ENCODE peak calls at places on chromosomes 11 and 22, in six cellular contexts. L is K562, R is H1, P is HepG2, A is GM12878, I is GM12892. M is an unnamed sample.

GRCh38 chr11:32178692-32179091 is 87.8 kb downstream of the RCN1 start:
- DNase-seq in L (no peak), R (no peak), P (no peak), A (no peak), I (no peak), M (no peak)

GRCh38 chr11:124867700-124868099 is 2.5 kb downstream of the ROBO3 start:
- DNase-seq in L (peak), R (no peak), P (peak), A (no peak), I (no peak), M (peak)

GRCh38 chr22:21685164-21685513 is 19.3 kb downstream of the PPIL2 start:
- DNase-seq in L (no peak), R (no peak), P (no peak), A (no peak), I (no peak), M (no peak)

GRCh38 chr11:64113462-64113780 is 52.5 kb downstream of the MACROD1 start:
- DNase-seq in L (no peak), R (no peak), P (no peak), A (no peak), I (no peak), M (no peak)

GRCh38 chr11:119751281-119752060 is 22.5 kb upstream of the NECTIN1 start:
- DNase-seq in L (no peak), R (no peak), P (no peak), A (peak), I (no peak), M (peak)

GRCh38 chr22:38505595-38506117 is 455 bp downstream of the DDX17 start:
- DNase-seq in L (peak), R (no peak), P (no peak), A (no peak), I (peak), M (peak)

GRCh38 chr11:82867495-82868082 is 32.6 kb downstream of the PRCP start:
- DNase-seq in L (peak), R (peak), P (peak), A (peak), I (no peak), M (peak)

GRCh38 chr22:26901228-26901816 is 243.9 kb downstream of the MIAT start:
- DNase-seq in L (no peak), R (no peak), P (no peak), A (no peak), I (no peak), M (no peak)

GRCh38 chr22:50544746-50545253 is 899 bp upstream of the KLHDC7B start:
- DNase-seq in L (no peak), R (no peak), P (no peak), A (no peak), I (no peak), M (no peak)

GRCh38 chr22:38531251-38531956 is 25.3 kb upstream of the DDX17 start:
- DNase-seq in L (no peak), R (no peak), P (no peak), A (no peak), I (no peak), M (no peak)

GRCh38 chr11:18394928-18395734 is 768 bp downstream of the LDHA start:
- DNase-seq in L (peak), R (no peak), P (no peak), A (no peak), I (no peak), M (no peak)

GRCh38 chr11:66343176-66343575 is 1.7 kb downstream of the BRMS1 start:
- DNase-seq in L (no peak), R (no peak), P (no peak), A (no peak), I (no peak), M (no peak)

GRCh38 chr11:105027671-105028070 is 4.7 kb upstream of the CASP5 start:
- DNase-seq in L (no peak), R (no peak), P (no peak), A (no peak), I (no peak), M (no peak)

GRCh38 chr11:17528181-17528691 is 16.0 kb downstream of the USH1C start:
- DNase-seq in L (peak), R (no peak), P (peak), A (no peak), I (peak), M (peak)

GRCh38 chr11:135002236-135002635 is 590.2 kb upstream of the B3GAT1 start:
- DNase-seq in L (no peak), R (no peak), P (no peak), A (no peak), I (no peak), M (no peak)

GRCh38 chr11:44192015-44192380 is 96.5 kb downstream of the EXT2 start:
- DNase-seq in L (no peak), R (no peak), P (no peak), A (no peak), I (no peak), M (no peak)

GRCh38 chr22:16827506-16827905 is 2.3 kb upstream of the XKR3 start:
- DNase-seq in L (no peak), R (no peak), P (no peak), A (no peak), I (no peak), M (no peak)

GRCh38 chr22:21014202-21015050 is 539 bp upstream of the P2RX6 start:
- DNase-seq in L (peak), R (peak), P (peak), A (peak), I (peak), M (peak)

GRCh38 chr11:77180346-77180745 is 52.3 kb downstream of the MYO7A start:
- DNase-seq in L (no peak), R (no peak), P (no peak), A (no peak), I (no peak), M (no peak)

GRCh38 chr22:28369849-28370248 is 309.8 kb downstream of the TTC28 start:
- DNase-seq in L (peak), R (no peak), P (no peak), A (no peak), I (no peak), M (no peak)

DNA sequence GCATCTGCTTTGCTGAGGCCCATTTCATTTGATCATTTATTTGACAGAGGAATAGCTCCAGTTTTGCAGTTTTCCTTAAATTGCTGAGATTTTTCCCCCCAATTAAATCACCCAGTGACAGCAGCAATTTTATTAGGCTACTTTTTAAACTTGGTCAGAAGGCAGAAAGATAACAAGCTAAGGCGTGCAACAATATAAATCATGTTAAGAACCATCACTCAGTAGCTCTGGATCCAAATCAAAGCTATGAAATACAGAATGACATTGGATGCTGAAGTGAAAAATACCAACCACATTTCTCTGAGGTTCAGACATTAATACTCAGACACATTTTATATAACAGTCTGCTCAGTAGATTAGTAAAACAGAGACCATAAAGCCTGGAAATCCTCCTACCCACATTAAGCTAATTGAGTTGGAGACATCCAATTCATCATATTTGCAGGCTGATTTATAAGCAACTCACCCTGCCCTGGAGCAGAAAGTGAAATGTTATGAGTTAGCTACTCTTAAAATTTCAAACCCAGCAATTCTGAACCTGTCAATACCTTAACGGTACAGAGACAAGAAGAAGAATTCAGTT is 1108.5 kb downstream of the DLG2 start:
- DNase-seq in L (no peak), R (no peak), P (no peak), A (no peak), I (no peak), M (no peak)
- TF ChIP-seq TAF1 in L (no peak), R (no peak), P (no peak), A (no peak), I (no peak), M (no peak)

GRCh38 chr11:69302447-69302846 is 8.5 kb downstream of the MYEOV start:
- DNase-seq in L (no peak), R (no peak), P (no peak), A (no peak), I (no peak), M (no peak)

GRCh38 chr11:69300124-69301032 is 6.4 kb downstream of the MYEOV start:
- DNase-seq in L (peak), R (no peak), P (no peak), A (no peak), I (no peak), M (no peak)

GRCh38 chr11:69301033-69301490 is 7.1 kb downstream of the MYEOV start:
- DNase-seq in L (no peak), R (no peak), P (no peak), A (no peak), I (no peak), M (no peak)

GRCh38 chr11:69303427-69303826 is 9.5 kb downstream of the MYEOV start:
- DNase-seq in L (no peak), R (no peak), P (no peak), A (no peak), I (no peak), M (no peak)

GRCh38 chr11:69301491-69302401 is 7.8 kb downstream of the MYEOV start:
- DNase-seq in L (peak), R (no peak), P (peak), A (no peak), I (no peak), M (no peak)
- TF ChIP-seq POLR2A in L (no peak), R (no peak), P (no peak), A (no peak), I (no peak), M (no peak)

GRCh38 chr22:30262112-30262511 is 4.5 kb downstream of the OSM start:
- DNase-seq in L (no peak), R (no peak), P (no peak), A (no peak), I (no peak), M (no peak)
- TF ChIP-seq POLR2AphosphoS5 in L (no peak), R (no peak), P (no peak), A (no peak), I (no peak), M (no peak)

DNA sequence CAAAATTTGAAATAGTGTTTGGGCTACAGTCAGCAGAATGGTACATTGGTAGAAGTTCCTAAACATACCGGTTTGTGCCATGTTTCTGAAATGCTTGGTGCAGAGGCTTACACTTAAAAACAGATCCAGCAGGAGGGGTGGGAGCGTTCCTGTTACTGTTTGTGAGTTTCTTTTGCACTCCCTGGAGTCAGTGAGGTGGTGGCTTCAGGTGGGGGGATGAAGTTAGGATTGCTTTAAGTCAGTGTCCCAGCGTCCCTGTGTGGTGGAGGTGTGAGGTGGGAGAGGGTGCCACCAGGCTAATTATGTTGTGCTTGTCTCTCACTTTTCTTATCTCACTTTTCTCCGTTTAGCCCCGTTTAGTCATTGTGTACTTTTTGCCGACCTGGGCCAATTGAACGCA is 9.7 kb downstream of the TNRC6B start:
- DNase-seq in L (peak), R (no peak), P (no peak), A (no peak), I (no peak), M (no peak)
- TF ChIP-seq TAF1 in L (no peak), R (no peak), P (no peak), A (no peak), I (no peak), M (no peak)

DNA sequence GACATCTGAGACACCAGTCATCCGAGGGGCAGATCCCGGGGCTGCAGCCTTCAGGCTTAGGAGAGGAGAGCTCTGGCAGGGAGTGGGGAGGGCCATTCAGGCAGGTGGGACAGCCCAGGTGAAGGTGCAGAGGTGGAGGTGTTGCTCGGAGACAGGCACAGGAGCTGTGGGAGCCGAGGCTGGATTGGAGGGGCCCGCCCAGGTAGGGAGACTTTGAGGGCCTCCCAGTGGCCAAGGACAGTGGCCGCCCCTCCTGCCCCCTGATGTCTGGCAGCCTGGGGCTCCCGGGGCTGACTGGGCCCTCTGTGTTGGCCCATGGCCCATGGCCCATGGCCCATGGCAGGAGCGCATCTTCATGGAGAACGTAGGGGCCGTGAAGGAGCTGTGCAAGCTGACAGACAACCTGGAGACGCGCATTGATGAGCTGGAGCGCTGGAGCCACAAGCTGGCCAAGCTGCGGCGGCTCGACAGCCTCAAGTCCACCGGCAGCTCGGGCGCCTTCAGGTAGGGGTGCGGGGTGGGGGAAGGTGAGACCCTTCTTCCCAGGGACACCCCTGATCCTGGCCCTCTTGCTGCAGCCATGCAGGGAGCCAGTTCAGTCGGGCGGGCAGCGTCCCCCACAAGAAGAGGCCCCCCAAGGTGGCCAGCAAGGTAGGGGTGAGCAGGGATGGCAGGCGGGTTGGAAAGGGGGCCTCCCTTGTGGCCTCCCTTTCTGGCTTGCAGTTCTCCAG is 13.3 kb downstream of the TMEM258 start:
- DNase-seq in L (no peak), R (no peak), P (no peak), A (no peak), I (peak), M (no peak)
- TF ChIP-seq POLR2A in L (no peak), R (no peak), P (no peak), A (no peak), I (no peak), M (no peak)

DNA sequence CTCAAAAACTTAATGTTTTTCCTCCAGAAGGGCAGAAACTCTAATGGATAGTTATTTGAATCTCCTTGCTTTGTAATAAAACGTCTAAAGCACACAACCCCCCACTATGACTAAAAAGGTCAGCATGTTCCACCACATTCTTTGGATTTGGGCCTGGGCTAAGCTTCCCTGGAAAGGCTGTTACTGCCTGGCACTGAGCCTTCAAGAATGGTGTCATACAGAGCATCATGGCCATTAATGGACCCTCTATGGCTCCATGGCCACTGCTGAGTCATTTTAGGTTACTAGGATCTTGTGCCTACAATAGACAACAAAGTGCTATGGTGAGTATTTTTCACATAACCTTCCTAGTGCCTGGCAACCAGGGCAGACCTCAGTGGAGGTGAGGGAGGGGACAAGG is 242.6 kb upstream of the FAT3 start:
- DNase-seq in L (no peak), R (no peak), P (no peak), A (no peak), I (no peak), M (no peak)
- TF ChIP-seq POLR2AphosphoS5 in L (no peak), R (no peak), P (no peak), A (no peak), I (no peak), M (no peak)